ENCODE peak calls at places on chromosomes 3 and 15, in four cellular contexts. D is H1, G is GM23338, J is testis. Q is an unnamed sample.

GRCh38 chr3:180870008-180870733 is 42.3 kb upstream of the FXR1 start:
- DNase-seq in J (peak; percentile 67), D (peak; percentile 73), G (peak; percentile 78), Q (no peak)

GRCh38 chr3:71754610-71755253 is 1.1 kb downstream of the GPR27 start:
- DNase-seq in G (peak; percentile 47), J (peak; percentile 33), D (peak; percentile 55), Q (no peak)

GRCh38 chr3:150251654-150252053 is 156.4 kb upstream of the TSC22D2 start:
- DNase-seq in J (no peak), D (no peak), G (no peak), Q (no peak)

GRCh38 chr3:187484547-187485325 is 116.6 kb downstream of the RTP4 start:
- DNase-seq in J (peak; percentile 68), G (no peak), D (no peak), Q (no peak)

GRCh38 chr3:183500349-183500748 is 55.2 kb downstream of the KLHL6 start:
- DNase-seq in J (no peak), G (no peak), D (no peak), Q (no peak)

GRCh38 chr3:188796122-188796631 is 375.6 kb upstream of the TPRG1 start:
- DNase-seq in G (no peak), J (no peak), D (no peak), Q (no peak)

GRCh38 chr15:49521802-49522201 is 98.8 kb downstream of the FGF7 start:
- DNase-seq in D (no peak), J (no peak), G (peak; percentile 13), Q (no peak)

GRCh38 chr15:96073908-96074307 is 256.6 kb upstream of the NR2F2 start:
- DNase-seq in G (no peak), J (no peak), D (no peak), Q (no peak)

GRCh38 chr15:62506217-62506805 is 341.2 kb upstream of the C2CD4B start:
- DNase-seq in J (no peak), D (no peak), G (peak; percentile 40), Q (no peak)

GRCh38 chr3:175655366-175655765 is 796.2 kb downstream of the NAALADL2 start:
- DNase-seq in D (no peak), G (no peak), J (no peak), Q (no peak)

GRCh38 chr15:24764375-24765171 is 89.0 kb downstream of the NPAP1 start:
- DNase-seq in G (peak; percentile 2), D (no peak), J (no peak), Q (no peak)

GRCh38 chr15:53434174-53434678 is 325.2 kb downstream of the WDR72 start:
- DNase-seq in D (no peak), J (no peak), G (no peak), Q (no peak)

GRCh38 chr3:188527389-188527788 is 373.4 kb downstream of the LPP start:
- DNase-seq in G (no peak), D (no peak), J (no peak), Q (no peak)

DNA sequence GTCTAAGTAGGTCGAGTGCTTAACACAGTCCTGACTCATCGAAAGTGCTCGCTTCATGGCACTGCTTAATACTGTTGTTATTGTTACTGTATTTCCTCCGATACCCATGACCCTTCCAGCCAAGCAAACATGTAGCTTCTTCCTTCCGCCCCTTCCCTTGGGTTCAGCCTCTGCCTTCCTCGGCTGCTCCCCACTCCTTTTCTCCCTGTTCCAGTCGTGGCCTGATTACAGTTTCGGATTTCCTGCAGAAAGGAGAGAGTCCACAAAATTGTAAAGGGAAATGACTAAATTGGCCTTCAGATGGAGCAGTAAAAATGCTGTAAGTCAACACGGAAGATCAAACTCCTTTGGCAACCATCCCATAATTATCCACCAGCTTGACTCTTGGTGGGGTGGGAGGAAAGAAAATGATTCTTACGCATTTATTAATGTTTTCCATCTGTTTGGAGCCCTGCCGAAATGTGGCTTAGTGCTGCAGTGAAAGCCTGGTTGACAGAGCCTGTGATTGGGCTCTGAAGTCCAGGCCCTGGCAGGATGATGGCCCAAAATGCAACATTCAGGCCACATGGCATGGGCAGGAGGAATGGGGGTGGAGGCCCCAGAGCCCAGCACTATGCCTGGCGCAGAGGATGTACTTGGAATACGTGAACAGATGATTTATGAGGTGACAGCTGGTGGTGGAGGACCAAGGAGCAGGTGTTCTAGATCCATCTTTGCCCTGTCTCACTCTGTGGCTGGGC is 37.6 kb downstream of the FAM3D start:
- DNase-seq in J (peak; percentile 55), G (no peak), D (no peak), Q (no peak)
- TF ChIP-seq CTCF in J (no peak), G (no peak), D (no peak), Q (no peak)

GRCh38 chr15:64717735-64718495 is 57.5 kb downstream of the RBPMS2 start:
- DNase-seq in G (no peak), J (no peak), D (no peak), Q (no peak)
- H3K4me3 ChIP-seq in G (no peak overlapping the region), J (no peak overlapping the region), D (no peak overlapping the region), Q (peak overlapping the region; percentile 32)

DNA sequence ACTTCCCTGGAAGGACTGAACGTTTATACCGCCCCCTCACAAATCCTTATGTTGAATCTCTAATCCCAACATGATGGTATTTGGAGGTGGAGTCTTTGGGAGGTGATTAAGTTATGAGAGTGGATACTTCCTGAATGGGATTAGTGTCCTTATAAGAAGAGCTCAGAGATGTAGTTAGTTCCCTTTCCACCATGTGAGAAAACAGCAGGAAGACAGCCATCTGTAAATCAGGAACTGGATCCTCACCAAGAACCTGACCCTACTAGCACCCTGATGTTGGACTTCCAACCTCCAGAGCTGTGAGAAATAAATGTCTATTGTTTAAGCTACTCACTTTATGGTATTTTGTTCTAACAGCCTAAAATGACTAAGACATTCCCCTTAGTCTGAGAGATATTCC is 33.3 kb upstream of the SACM1L start:
- DNase-seq in D (no peak), J (no peak), G (no peak), Q (no peak)
- H3K27ac ChIP-seq in D (no peak overlapping the region), J (no peak overlapping the region), G (peak overlapping the region; percentile 36), Q (no peak overlapping the region)

DNA sequence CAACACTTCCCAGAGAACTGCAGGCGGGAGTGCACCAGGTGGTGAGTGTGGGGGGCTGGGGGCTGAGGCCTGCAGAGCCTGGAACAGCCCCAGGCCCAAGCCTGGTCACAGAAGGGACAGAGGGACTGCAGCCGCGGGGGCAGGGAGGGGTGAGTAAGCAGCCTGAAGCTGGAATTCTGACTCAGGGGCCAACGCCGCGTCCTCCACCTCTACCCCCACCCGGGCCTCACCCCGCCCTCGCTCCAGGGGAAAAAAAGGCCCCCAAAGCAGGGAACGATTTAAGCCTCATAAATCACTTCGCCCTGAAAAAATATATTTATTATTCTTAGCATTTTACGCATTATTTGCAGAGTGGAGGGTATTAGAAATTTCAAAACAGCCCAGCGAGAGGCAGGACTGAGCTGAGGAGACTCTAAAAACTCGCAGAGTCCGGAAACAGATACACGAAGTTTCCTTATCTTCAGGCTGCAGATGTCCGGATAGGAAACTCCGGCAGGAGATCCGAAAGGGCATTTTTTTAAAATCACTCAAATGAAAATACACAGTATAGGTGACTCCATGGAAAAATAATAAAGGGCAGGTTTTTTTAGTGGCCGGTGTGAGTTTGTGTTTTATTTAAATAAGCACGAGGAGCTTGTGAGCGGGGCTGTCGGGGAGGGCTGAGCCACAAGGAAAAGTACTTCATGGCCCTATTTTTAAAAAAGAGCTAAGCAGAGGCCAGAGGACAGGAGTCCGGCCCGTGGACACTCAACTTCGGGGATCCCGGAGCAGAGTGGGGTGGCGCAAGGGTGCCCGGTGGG is 9.9 kb downstream of the GATA2 start:
- DNase-seq in D (no peak), J (no peak), G (peak; percentile 57), Q (no peak)
- TF ChIP-seq CTCF in D (no peak), J (no peak), G (no peak), Q (no peak)

GRCh38 chr3:194321666-194322640 is 29.2 kb downstream of the CPN2 start:
- DNase-seq in D (no peak), J (no peak), G (no peak), Q (no peak)
- H3K4me3 ChIP-seq in D (no peak overlapping the region), J (no peak overlapping the region), G (no peak overlapping the region), Q (peak overlapping the region; percentile 46)

DNA sequence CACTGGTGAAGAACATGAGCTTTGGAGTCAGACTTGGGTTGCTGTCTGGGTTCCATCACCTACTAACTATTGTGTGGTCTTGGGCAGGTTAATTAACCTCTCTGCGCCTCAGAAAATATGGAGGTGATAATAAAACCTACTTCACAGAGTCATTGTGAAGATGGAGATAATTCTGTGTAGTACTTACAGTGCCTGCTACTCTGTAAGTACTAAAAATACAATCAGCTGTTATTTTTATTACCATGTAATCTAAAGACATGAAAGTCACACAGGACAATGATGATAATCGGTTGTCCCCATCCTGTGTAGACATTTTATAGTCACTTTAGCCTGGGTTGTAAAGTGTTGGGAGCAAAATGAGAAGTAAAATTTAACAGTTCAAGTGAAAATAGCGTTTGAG is 334.1 kb downstream of the THSD4 start:
- DNase-seq in D (no peak), G (no peak), J (no peak), Q (no peak)
- H3K27ac ChIP-seq in D (no peak overlapping the region), G (no peak overlapping the region), J (no peak overlapping the region), Q (peak overlapping the region; percentile 78)